ENCODE peak calls at places on chromosomes 5 and 9, in four cellular contexts. Z, C, A and F are unnamed samples.

GRCh38 chr5:126568206-126568755 is 26.7 kb downstream of the ALDH7A1 start:
- DNase-seq in Z (no peak), C (no peak), A (peak), F (no peak)

GRCh38 chr9:3346549-3346948 is 179.3 kb downstream of the RFX3 start:
- DNase-seq in Z (no peak), C (no peak), A (no peak), F (no peak)

GRCh38 chr9:8437878-8438277 is 638.3 kb upstream of the DMAC1 start:
- DNase-seq in Z (no peak), C (no peak), A (no peak), F (no peak)

GRCh38 chr5:157998021-157998504 is 139.1 kb upstream of the CLINT1 start:
- DNase-seq in Z (no peak), C (no peak), A (no peak), F (peak)

GRCh38 chr5:82939326-82939725 is 137.9 kb downstream of the TMEM167A start:
- DNase-seq in Z (no peak), C (no peak), A (no peak), F (no peak)

GRCh38 chr5:2066373-2066772 is 183.6 kb upstream of the IRX4 start:
- DNase-seq in Z (no peak), C (no peak), A (no peak), F (no peak)

GRCh38 chr9:26870292-26870691 is 22.3 kb downstream of the CAAP1 start:
- DNase-seq in Z (no peak), C (no peak), A (no peak), F (no peak)

GRCh38 chr9:133333566-133333965 is 2.4 kb downstream of the SURF6 start:
- DNase-seq in Z (no peak), C (no peak), A (no peak), F (no peak)

GRCh38 chr9:26809795-26810194 is 82.8 kb downstream of the CAAP1 start:
- DNase-seq in Z (no peak), C (peak), A (no peak), F (peak)

GRCh38 chr9:126719677-126720435 is 85.0 kb upstream of the ZBTB43 start:
- DNase-seq in Z (peak), C (peak), A (peak), F (no peak)

GRCh38 chr9:71524446-71524845 is 243.9 kb downstream of the CEMIP2 start:
- DNase-seq in Z (no peak), C (no peak), A (no peak), F (no peak)

GRCh38 chr5:132890817-132891216 is 17.3 kb downstream of the LEAP2 start:
- DNase-seq in Z (no peak), C (no peak), A (no peak), F (no peak)

GRCh38 chr9:114405294-114406034 is 17.7 kb upstream of the AKNA start:
- DNase-seq in Z (peak), C (peak), A (peak), F (peak)

GRCh38 chr5:73280386-73280785 is 107.4 kb downstream of the TMEM174 start:
- DNase-seq in Z (no peak), C (no peak), A (no peak), F (no peak)

GRCh38 chr9:117917873-117918272 is 213.7 kb downstream of the TLR4 start:
- DNase-seq in Z (no peak), C (no peak), A (no peak), F (no peak)